ENCODE peak calls at places on chromosomes 6 and 20, in eight cellular contexts. One of them, this sample, is unnamed.
A peak's percentile ranks its signal among the peaks of the same experiment; 100 is the strongest.

GRCh38 chr6:47655719-47656595 is 42.4 kb upstream of the ADGRF4 start:
- DNase-seq in lower lobe of right lung: no peak
- DNase-seq in AG09309: no peak
- DNase-seq in kidney: peak; percentile 68
- DNase-seq in PC-3: peak; percentile 91
- DNase-seq in bronchial epithelial cell: peak; percentile 94
- DNase-seq in fibroblast of pulmonary artery: peak; percentile 53
- DNase-seq in A549: no peak
- DNase-seq in this sample: peak; percentile 37

GRCh38 chr20:31669876-31670275 is 32.2 kb downstream of the COX4I2 start:
- DNase-seq in bronchial epithelial cell: no peak
- DNase-seq in AG09309: no peak
- DNase-seq in PC-3: no peak
- DNase-seq in fibroblast of pulmonary artery: no peak
- DNase-seq in lower lobe of right lung: no peak
- DNase-seq in A549: no peak
- DNase-seq in kidney: no peak
- DNase-seq in this sample: no peak

GRCh38 chr20:44618318-44618731 is 33.2 kb downstream of the ADA start:
- DNase-seq in AG09309: no peak
- DNase-seq in bronchial epithelial cell: no peak
- DNase-seq in kidney: peak; percentile 68
- DNase-seq in fibroblast of pulmonary artery: no peak
- DNase-seq in lower lobe of right lung: no peak
- DNase-seq in PC-3: no peak
- DNase-seq in A549: no peak
- DNase-seq in this sample: no peak

GRCh38 chr20:47535088-47535487 is 33.4 kb downstream of the NCOA3 start:
- DNase-seq in AG09309: no peak
- DNase-seq in A549: no peak
- DNase-seq in kidney: no peak
- DNase-seq in PC-3: no peak
- DNase-seq in bronchial epithelial cell: no peak
- DNase-seq in lower lobe of right lung: no peak
- DNase-seq in fibroblast of pulmonary artery: no peak
- DNase-seq in this sample: no peak

GRCh38 chr6:13559251-13559650 is 15.2 kb upstream of the SIRT5 start:
- DNase-seq in fibroblast of pulmonary artery: no peak
- DNase-seq in PC-3: peak; percentile 16
- DNase-seq in lower lobe of right lung: no peak
- DNase-seq in bronchial epithelial cell: peak; percentile 7
- DNase-seq in A549: no peak
- DNase-seq in kidney: no peak
- DNase-seq in AG09309: no peak
- DNase-seq in this sample: no peak

GRCh38 chr20:32582659-32583580 is 2.2 kb downstream of the NOL4L start:
- DNase-seq in fibroblast of pulmonary artery: no peak
- DNase-seq in lower lobe of right lung: no peak
- DNase-seq in kidney: peak; percentile 72
- DNase-seq in bronchial epithelial cell: no peak
- DNase-seq in A549: no peak
- DNase-seq in PC-3: no peak
- DNase-seq in AG09309: no peak
- DNase-seq in this sample: peak; percentile 43

GRCh38 chr6:36223706-36224105 is 27.2 kb downstream of the BRPF3 start:
- DNase-seq in kidney: no peak
- DNase-seq in A549: no peak
- DNase-seq in fibroblast of pulmonary artery: peak; percentile 22
- DNase-seq in lower lobe of right lung: no peak
- DNase-seq in PC-3: no peak
- DNase-seq in AG09309: no peak
- DNase-seq in bronchial epithelial cell: no peak
- DNase-seq in this sample: peak; percentile 24

GRCh38 chr20:47727170-47727880 is 58.0 kb downstream of the SULF2 start:
- DNase-seq in A549: no peak
- DNase-seq in kidney: peak; percentile 79
- DNase-seq in AG09309: no peak
- DNase-seq in fibroblast of pulmonary artery: no peak
- DNase-seq in PC-3: no peak
- DNase-seq in lower lobe of right lung: peak; percentile 85
- DNase-seq in bronchial epithelial cell: no peak
- DNase-seq in this sample: no peak

GRCh38 chr20:34579936-34580587 is 21.5 kb downstream of the MAP1LC3A start:
- DNase-seq in fibroblast of pulmonary artery: no peak
- DNase-seq in PC-3: peak; percentile 57
- DNase-seq in bronchial epithelial cell: peak; percentile 44
- DNase-seq in AG09309: peak; percentile 18
- DNase-seq in A549: no peak
- DNase-seq in lower lobe of right lung: no peak
- DNase-seq in kidney: no peak
- DNase-seq in this sample: no peak

GRCh38 chr20:58213112-58213511 is 15.3 kb downstream of the ANKRD60 start:
- DNase-seq in AG09309: no peak
- DNase-seq in fibroblast of pulmonary artery: no peak
- DNase-seq in lower lobe of right lung: no peak
- DNase-seq in bronchial epithelial cell: no peak
- DNase-seq in PC-3: peak; percentile 34
- DNase-seq in kidney: no peak
- DNase-seq in A549: peak; percentile 48
- DNase-seq in this sample: no peak

GRCh38 chr6:17042422-17043147 is 59.3 kb upstream of the STMND1 start:
- DNase-seq in AG09309: no peak
- DNase-seq in kidney: no peak
- DNase-seq in A549: peak; percentile 8
- DNase-seq in bronchial epithelial cell: peak; percentile 77
- DNase-seq in fibroblast of pulmonary artery: peak; percentile 78
- DNase-seq in lower lobe of right lung: no peak
- DNase-seq in PC-3: peak; percentile 78
- DNase-seq in this sample: peak; percentile 66

GRCh38 chr6:10640402-10640801 is 54.0 kb downstream of the C6orf52 start:
- DNase-seq in kidney: no peak
- DNase-seq in lower lobe of right lung: no peak
- DNase-seq in PC-3: no peak
- DNase-seq in AG09309: no peak
- DNase-seq in bronchial epithelial cell: no peak
- DNase-seq in fibroblast of pulmonary artery: no peak
- DNase-seq in A549: no peak
- DNase-seq in this sample: no peak

GRCh38 chr6:49366539-49366938 is 96.5 kb downstream of the MMUT start:
- DNase-seq in fibroblast of pulmonary artery: no peak
- DNase-seq in PC-3: no peak
- DNase-seq in lower lobe of right lung: no peak
- DNase-seq in AG09309: no peak
- DNase-seq in A549: no peak
- DNase-seq in bronchial epithelial cell: no peak
- DNase-seq in kidney: no peak
- DNase-seq in this sample: no peak

GRCh38 chr6:100184473-100184872 is 190.4 kb upstream of the MCHR2 start:
- DNase-seq in bronchial epithelial cell: no peak
- DNase-seq in A549: no peak
- DNase-seq in kidney: no peak
- DNase-seq in AG09309: no peak
- DNase-seq in lower lobe of right lung: no peak
- DNase-seq in fibroblast of pulmonary artery: no peak
- DNase-seq in PC-3: no peak
- DNase-seq in this sample: no peak

GRCh38 chr6:138563650-138564049 is 64.4 kb upstream of the NHSL1 start:
- DNase-seq in PC-3: peak; percentile 37
- DNase-seq in kidney: no peak
- DNase-seq in AG09309: no peak
- DNase-seq in bronchial epithelial cell: peak; percentile 57
- DNase-seq in fibroblast of pulmonary artery: no peak
- DNase-seq in lower lobe of right lung: no peak
- DNase-seq in A549: no peak
- DNase-seq in this sample: no peak

GRCh38 chr20:18466574-18466893 is 296 bp downstream of the DZANK1 start:
- DNase-seq in bronchial epithelial cell: no peak
- DNase-seq in AG09309: no peak
- DNase-seq in PC-3: no peak
- DNase-seq in A549: peak; percentile 84
- DNase-seq in fibroblast of pulmonary artery: no peak
- DNase-seq in kidney: no peak
- DNase-seq in lower lobe of right lung: no peak
- DNase-seq in this sample: no peak

DNA sequence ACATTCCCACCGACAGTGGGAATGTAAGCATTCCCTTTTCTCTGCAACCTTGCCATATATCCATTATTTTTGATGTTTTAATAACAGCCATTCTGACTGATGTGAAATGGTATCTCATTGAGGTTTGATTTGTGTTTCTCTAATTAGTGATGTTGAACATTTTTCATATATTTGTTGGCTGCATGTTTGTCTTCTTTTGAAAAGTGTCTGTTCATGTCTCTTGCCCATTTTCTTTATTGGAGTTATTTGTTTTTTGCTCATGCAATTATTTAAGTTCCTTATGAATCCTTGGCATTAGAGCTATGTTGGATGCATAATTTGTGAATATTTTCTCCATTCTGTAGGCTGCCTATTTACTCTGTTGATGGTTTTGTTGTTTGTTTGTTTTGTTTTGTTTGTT is 18.0 kb upstream of the ABT1 start:
- DNase-seq in A549: no peak
- DNase-seq in PC-3: no peak
- DNase-seq in bronchial epithelial cell: no peak
- DNase-seq in lower lobe of right lung: no peak
- DNase-seq in kidney: no peak
- DNase-seq in AG09309: no peak
- DNase-seq in fibroblast of pulmonary artery: no peak
- DNase-seq in this sample: no peak
- H3K4me3 ChIP-seq in A549: no peak overlapping the region
- H3K4me3 ChIP-seq in PC-3: no peak overlapping the region
- H3K4me3 ChIP-seq in bronchial epithelial cell: no peak overlapping the region
- H3K4me3 ChIP-seq in lower lobe of right lung: no peak overlapping the region
- H3K4me3 ChIP-seq in kidney: no peak overlapping the region
- H3K4me3 ChIP-seq in AG09309: no peak overlapping the region
- H3K4me3 ChIP-seq in fibroblast of pulmonary artery: no peak overlapping the region
- H3K4me3 ChIP-seq in this sample: no peak overlapping the region

GRCh38 chr6:33276864-33277662 is at the start of gene B3GALT4:
- DNase-seq in fibroblast of pulmonary artery: peak; percentile 60
- DNase-seq in AG09309: no peak
- DNase-seq in PC-3: peak; percentile 92
- DNase-seq in kidney: peak; percentile 94
- DNase-seq in bronchial epithelial cell: peak; percentile 81
- DNase-seq in lower lobe of right lung: peak; percentile 85
- DNase-seq in A549: peak; percentile 46
- DNase-seq in this sample: peak; percentile 73
- TF ChIP-seq CTCF in fibroblast of pulmonary artery: peak; percentile 16
- TF ChIP-seq CTCF in AG09309: peak; percentile 37
- TF ChIP-seq CTCF in PC-3: no peak
- TF ChIP-seq CTCF in kidney: no peak
- TF ChIP-seq CTCF in bronchial epithelial cell: peak; percentile 65
- TF ChIP-seq CTCF in lower lobe of right lung: peak; percentile 60
- TF ChIP-seq CTCF in A549: no peak
- TF ChIP-seq CTCF in this sample: peak; percentile 28

GRCh38 chr20:10219452-10219791 is 792 bp downstream of the SNAP25 start:
- DNase-seq in kidney: peak; percentile 92
- DNase-seq in fibroblast of pulmonary artery: peak; percentile 63
- DNase-seq in PC-3: peak; percentile 70
- DNase-seq in A549: peak; percentile 56
- DNase-seq in AG09309: no peak
- DNase-seq in lower lobe of right lung: peak; percentile 76
- DNase-seq in bronchial epithelial cell: no peak
- DNase-seq in this sample: peak; percentile 55

GRCh38 chr20:10218536-10219451 is at the start of gene SNAP25:
- DNase-seq in fibroblast of pulmonary artery: peak; percentile 87
- DNase-seq in A549: peak; percentile 83
- DNase-seq in lower lobe of right lung: no peak
- DNase-seq in kidney: peak; percentile 87
- DNase-seq in AG09309: no peak
- DNase-seq in PC-3: peak; percentile 26
- DNase-seq in bronchial epithelial cell: peak; percentile 65
- DNase-seq in this sample: peak; percentile 86

GRCh38 chr20:10216146-10216741 is 2.4 kb upstream of the SNAP25 start:
- DNase-seq in A549: no peak
- DNase-seq in AG09309: no peak
- DNase-seq in kidney: no peak
- DNase-seq in lower lobe of right lung: no peak
- DNase-seq in fibroblast of pulmonary artery: no peak
- DNase-seq in bronchial epithelial cell: no peak
- DNase-seq in PC-3: no peak
- DNase-seq in this sample: no peak

GRCh38 chr20:10219993-10220750 is 1.5 kb downstream of the SNAP25 start:
- DNase-seq in fibroblast of pulmonary artery: no peak
- DNase-seq in AG09309: no peak
- DNase-seq in kidney: no peak
- DNase-seq in bronchial epithelial cell: no peak
- DNase-seq in PC-3: no peak
- DNase-seq in lower lobe of right lung: no peak
- DNase-seq in A549: no peak
- DNase-seq in this sample: no peak

GRCh38 chr20:10217517-10218410 is 866 bp upstream of the SNAP25 start:
- DNase-seq in AG09309: peak; percentile 18
- DNase-seq in A549: peak; percentile 65
- DNase-seq in PC-3: no peak
- DNase-seq in fibroblast of pulmonary artery: peak; percentile 90
- DNase-seq in bronchial epithelial cell: peak; percentile 75
- DNase-seq in kidney: peak; percentile 85
- DNase-seq in lower lobe of right lung: no peak
- DNase-seq in this sample: peak; percentile 84
- H3K4me3 ChIP-seq in AG09309: peak overlapping the region; percentile 12
- H3K4me3 ChIP-seq in A549: peak overlapping the region; percentile 70
- H3K4me3 ChIP-seq in PC-3: no peak overlapping the region
- H3K4me3 ChIP-seq in fibroblast of pulmonary artery: peak overlapping the region; percentile 28
- H3K4me3 ChIP-seq in bronchial epithelial cell: peak overlapping the region; percentile 34
- H3K4me3 ChIP-seq in kidney: no peak overlapping the region
- H3K4me3 ChIP-seq in lower lobe of right lung: peak overlapping the region; percentile 12
- H3K4me3 ChIP-seq in this sample: peak overlapping the region; percentile 36

GRCh38 chr6:20875369-20875963 is 341.2 kb downstream of the CDKAL1 start:
- DNase-seq in lower lobe of right lung: no peak
- DNase-seq in kidney: no peak
- DNase-seq in bronchial epithelial cell: peak; percentile 40
- DNase-seq in PC-3: peak; percentile 65
- DNase-seq in A549: no peak
- DNase-seq in fibroblast of pulmonary artery: peak; percentile 73
- DNase-seq in AG09309: no peak
- DNase-seq in this sample: peak; percentile 70
- TF ChIP-seq CTCF in lower lobe of right lung: no peak
- TF ChIP-seq CTCF in kidney: peak; percentile 25
- TF ChIP-seq CTCF in bronchial epithelial cell: peak; percentile 16
- TF ChIP-seq CTCF in PC-3: peak; percentile 75
- TF ChIP-seq CTCF in A549: peak; percentile 64
- TF ChIP-seq CTCF in fibroblast of pulmonary artery: peak; percentile 59
- TF ChIP-seq CTCF in AG09309: peak; percentile 50
- TF ChIP-seq CTCF in this sample: peak; percentile 44

DNA sequence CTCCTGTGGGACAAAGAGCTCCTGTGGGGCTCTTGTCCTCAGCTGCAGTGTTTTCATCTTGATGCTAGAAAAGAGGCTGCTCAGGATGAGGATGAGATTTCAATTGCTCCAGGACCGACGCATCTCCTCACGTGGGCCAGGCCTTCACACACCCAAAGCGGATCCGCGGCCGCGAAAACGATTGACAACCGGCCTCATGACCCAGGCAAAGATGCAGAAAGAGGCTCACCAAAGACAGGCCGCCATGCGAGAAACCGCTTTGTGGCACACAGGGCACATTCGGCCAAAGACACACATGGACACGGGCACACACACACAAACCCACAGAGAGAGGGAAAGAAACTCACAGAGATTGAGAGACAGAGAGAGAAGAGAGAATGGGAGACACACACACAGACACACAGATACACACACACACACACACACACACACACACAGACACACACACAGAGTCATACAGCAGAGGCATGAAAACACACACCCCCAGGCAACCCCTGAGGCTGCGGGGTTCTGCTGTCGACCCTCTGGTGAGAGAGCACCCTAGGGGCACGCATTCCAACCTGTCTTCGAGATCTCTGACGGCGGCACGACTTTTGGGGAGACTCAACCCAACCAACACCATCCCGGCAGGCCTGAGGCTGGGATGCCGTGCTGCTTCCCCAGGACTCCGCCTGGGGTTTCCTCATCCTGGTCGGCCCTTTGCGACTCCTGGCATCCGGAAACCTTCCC is 168.5 kb upstream of the ZNF337 start:
- DNase-seq in AG09309: no peak
- DNase-seq in bronchial epithelial cell: no peak
- DNase-seq in kidney: no peak
- DNase-seq in lower lobe of right lung: peak; percentile 39
- DNase-seq in A549: no peak
- DNase-seq in PC-3: no peak
- DNase-seq in fibroblast of pulmonary artery: no peak
- DNase-seq in this sample: no peak
- H3K4me3 ChIP-seq in AG09309: peak overlapping the region; percentile 47
- H3K4me3 ChIP-seq in bronchial epithelial cell: peak overlapping the region; percentile 25
- H3K4me3 ChIP-seq in kidney: peak overlapping the region; percentile 19
- H3K4me3 ChIP-seq in lower lobe of right lung: peak overlapping the region; percentile 46
- H3K4me3 ChIP-seq in A549: peak overlapping the region; percentile 30
- H3K4me3 ChIP-seq in PC-3: peak overlapping the region; percentile 62
- H3K4me3 ChIP-seq in fibroblast of pulmonary artery: peak overlapping the region; percentile 37
- H3K4me3 ChIP-seq in this sample: peak overlapping the region; percentile 32